ENCODE peak calls at places on chromosomes 11 and 22, in eight cellular contexts. One of them, this sample, is unnamed.

GRCh38 chr11:130318031-130318673 is 3.4 kb upstream of the ZBTB44 start:
- DNase-seq in type B pancreatic cell: no peak
- DNase-seq in AG09309: no peak
- DNase-seq in activated B cell treated with CpG ODN at 0.5 μM for 24 hours: no peak
- DNase-seq in dorsolateral prefrontal cortex: no peak
- DNase-seq in left lung: no peak
- DNase-seq in fibroblast of pulmonary artery: no peak
- DNase-seq in cardiac fibroblast: no peak
- DNase-seq in this sample: no peak

GRCh38 chr11:49995559-49995958 is 13.2 kb upstream of the OR4C12 start:
- DNase-seq in type B pancreatic cell: no peak
- DNase-seq in left lung: no peak
- DNase-seq in fibroblast of pulmonary artery: peak; percentile 65
- DNase-seq in dorsolateral prefrontal cortex: no peak
- DNase-seq in activated B cell treated with CpG ODN at 0.5 μM for 24 hours: no peak
- DNase-seq in AG09309: peak; percentile 0
- DNase-seq in cardiac fibroblast: peak; percentile 82
- DNase-seq in this sample: peak; percentile 21

GRCh38 chr22:33330534-33330933 is 272.4 kb upstream of the SYN3 start:
- DNase-seq in fibroblast of pulmonary artery: no peak
- DNase-seq in type B pancreatic cell: no peak
- DNase-seq in dorsolateral prefrontal cortex: no peak
- DNase-seq in AG09309: no peak
- DNase-seq in activated B cell treated with CpG ODN at 0.5 μM for 24 hours: no peak
- DNase-seq in left lung: no peak
- DNase-seq in cardiac fibroblast: no peak
- DNase-seq in this sample: no peak

GRCh38 chr22:50673231-50674126 is 856 bp downstream of the SHANK3 start:
- DNase-seq in type B pancreatic cell: peak; percentile 67
- DNase-seq in activated B cell treated with CpG ODN at 0.5 μM for 24 hours: no peak
- DNase-seq in AG09309: no peak
- DNase-seq in dorsolateral prefrontal cortex: no peak
- DNase-seq in cardiac fibroblast: no peak
- DNase-seq in fibroblast of pulmonary artery: no peak
- DNase-seq in left lung: peak; percentile 61
- DNase-seq in this sample: no peak

GRCh38 chr11:17775507-17776212 is 41.1 kb downstream of the KCNC1 start:
- DNase-seq in dorsolateral prefrontal cortex: no peak
- DNase-seq in type B pancreatic cell: no peak
- DNase-seq in fibroblast of pulmonary artery: no peak
- DNase-seq in AG09309: no peak
- DNase-seq in left lung: peak; percentile 56
- DNase-seq in activated B cell treated with CpG ODN at 0.5 μM for 24 hours: no peak
- DNase-seq in cardiac fibroblast: no peak
- DNase-seq in this sample: no peak

GRCh38 chr22:49576241-49577141 is 251.2 kb downstream of the BRD1 start:
- DNase-seq in left lung: peak; percentile 62
- DNase-seq in activated B cell treated with CpG ODN at 0.5 μM for 24 hours: peak; percentile 12
- DNase-seq in type B pancreatic cell: peak; percentile 62
- DNase-seq in dorsolateral prefrontal cortex: no peak
- DNase-seq in cardiac fibroblast: no peak
- DNase-seq in fibroblast of pulmonary artery: no peak
- DNase-seq in AG09309: no peak
- DNase-seq in this sample: no peak

GRCh38 chr11:125502198-125502597 is 6.1 kb upstream of the FEZ1 start:
- DNase-seq in fibroblast of pulmonary artery: no peak
- DNase-seq in left lung: no peak
- DNase-seq in cardiac fibroblast: no peak
- DNase-seq in type B pancreatic cell: no peak
- DNase-seq in dorsolateral prefrontal cortex: no peak
- DNase-seq in activated B cell treated with CpG ODN at 0.5 μM for 24 hours: no peak
- DNase-seq in AG09309: no peak
- DNase-seq in this sample: no peak

GRCh38 chr22:25051073-25051472 is 98.6 kb downstream of the KIAA1671 start:
- DNase-seq in fibroblast of pulmonary artery: no peak
- DNase-seq in dorsolateral prefrontal cortex: no peak
- DNase-seq in cardiac fibroblast: no peak
- DNase-seq in left lung: no peak
- DNase-seq in type B pancreatic cell: no peak
- DNase-seq in AG09309: no peak
- DNase-seq in activated B cell treated with CpG ODN at 0.5 μM for 24 hours: no peak
- DNase-seq in this sample: no peak

GRCh38 chr22:23773247-23774113 is 831 bp downstream of the MMP11 start:
- DNase-seq in type B pancreatic cell: no peak
- DNase-seq in left lung: no peak
- DNase-seq in cardiac fibroblast: no peak
- DNase-seq in dorsolateral prefrontal cortex: no peak
- DNase-seq in fibroblast of pulmonary artery: no peak
- DNase-seq in activated B cell treated with CpG ODN at 0.5 μM for 24 hours: no peak
- DNase-seq in AG09309: no peak
- DNase-seq in this sample: no peak

GRCh38 chr11:27699242-27699925 is 871 bp downstream of the BDNF start:
- DNase-seq in type B pancreatic cell: no peak
- DNase-seq in left lung: no peak
- DNase-seq in fibroblast of pulmonary artery: peak; percentile 58
- DNase-seq in cardiac fibroblast: no peak
- DNase-seq in AG09309: no peak
- DNase-seq in dorsolateral prefrontal cortex: no peak
- DNase-seq in activated B cell treated with CpG ODN at 0.5 μM for 24 hours: no peak
- DNase-seq in this sample: peak; percentile 28

GRCh38 chr11:119798656-119799055 is 69.7 kb upstream of the NECTIN1 start:
- DNase-seq in type B pancreatic cell: no peak
- DNase-seq in cardiac fibroblast: no peak
- DNase-seq in AG09309: no peak
- DNase-seq in dorsolateral prefrontal cortex: no peak
- DNase-seq in fibroblast of pulmonary artery: no peak
- DNase-seq in activated B cell treated with CpG ODN at 0.5 μM for 24 hours: no peak
- DNase-seq in left lung: peak; percentile 4
- DNase-seq in this sample: no peak
- TF ChIP-seq CTCF in type B pancreatic cell: no peak
- TF ChIP-seq CTCF in cardiac fibroblast: no peak
- TF ChIP-seq CTCF in AG09309: no peak
- TF ChIP-seq CTCF in dorsolateral prefrontal cortex: no peak
- TF ChIP-seq CTCF in fibroblast of pulmonary artery: no peak
- TF ChIP-seq CTCF in activated B cell treated with CpG ODN at 0.5 μM for 24 hours: no peak
- TF ChIP-seq CTCF in left lung: no peak
- TF ChIP-seq CTCF in this sample: no peak

GRCh38 chr11:75813126-75813525 is 1.9 kb upstream of the UVRAG start:
- DNase-seq in activated B cell treated with CpG ODN at 0.5 μM for 24 hours: no peak
- DNase-seq in left lung: no peak
- DNase-seq in fibroblast of pulmonary artery: no peak
- DNase-seq in type B pancreatic cell: no peak
- DNase-seq in cardiac fibroblast: peak; percentile 39
- DNase-seq in dorsolateral prefrontal cortex: no peak
- DNase-seq in AG09309: no peak
- DNase-seq in this sample: no peak

GRCh38 chr11:75815345-75815983 is 454 bp downstream of the UVRAG start:
- DNase-seq in AG09309: no peak
- DNase-seq in cardiac fibroblast: peak; percentile 41
- DNase-seq in activated B cell treated with CpG ODN at 0.5 μM for 24 hours: peak; percentile 65
- DNase-seq in type B pancreatic cell: no peak
- DNase-seq in left lung: peak; percentile 91
- DNase-seq in fibroblast of pulmonary artery: peak; percentile 42
- DNase-seq in dorsolateral prefrontal cortex: no peak
- DNase-seq in this sample: peak; percentile 58

GRCh38 chr11:75813622-75814039 is 1.4 kb upstream of the UVRAG start:
- DNase-seq in dorsolateral prefrontal cortex: no peak
- DNase-seq in cardiac fibroblast: peak; percentile 90
- DNase-seq in fibroblast of pulmonary artery: peak; percentile 64
- DNase-seq in activated B cell treated with CpG ODN at 0.5 μM for 24 hours: no peak
- DNase-seq in type B pancreatic cell: no peak
- DNase-seq in AG09309: no peak
- DNase-seq in left lung: no peak
- DNase-seq in this sample: no peak

GRCh38 chr11:75814369-75814685 is 683 bp upstream of the UVRAG start:
- DNase-seq in type B pancreatic cell: no peak
- DNase-seq in AG09309: no peak
- DNase-seq in fibroblast of pulmonary artery: no peak
- DNase-seq in activated B cell treated with CpG ODN at 0.5 μM for 24 hours: no peak
- DNase-seq in left lung: no peak
- DNase-seq in cardiac fibroblast: no peak
- DNase-seq in dorsolateral prefrontal cortex: no peak
- DNase-seq in this sample: no peak

DNA sequence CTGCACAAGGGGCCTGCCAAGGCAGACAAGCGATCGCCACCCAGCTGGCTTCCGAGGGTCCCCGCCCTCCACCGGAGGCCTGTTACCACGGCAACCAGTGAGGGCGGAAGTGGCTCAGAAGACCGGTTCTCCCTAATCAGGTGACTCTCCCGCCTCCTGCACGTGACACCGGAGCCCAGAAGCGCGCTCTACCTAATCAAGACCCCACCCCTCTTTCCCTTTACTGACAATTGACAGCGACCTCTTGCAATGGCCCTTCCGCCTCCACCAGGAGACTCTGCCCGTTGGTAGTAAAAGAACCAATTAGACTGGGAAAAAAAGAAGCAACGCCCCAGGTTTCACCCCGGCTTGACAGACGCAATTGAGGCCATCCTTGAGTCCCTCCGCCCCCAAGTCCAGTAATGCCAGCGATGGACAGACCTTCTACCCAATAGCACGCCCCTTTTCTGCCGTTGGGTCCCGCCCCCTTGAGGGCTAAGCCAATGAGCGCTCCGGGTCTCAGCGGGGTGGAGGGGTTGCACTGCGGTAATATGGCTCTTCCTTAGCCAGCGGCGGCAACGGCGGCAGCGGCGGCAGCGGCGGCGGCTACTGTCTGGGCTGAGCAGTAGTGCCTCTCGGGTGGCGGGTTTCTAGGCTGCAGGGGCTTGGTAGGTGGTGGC is at the start of gene UVRAG:
- DNase-seq in cardiac fibroblast: peak; percentile 100
- DNase-seq in activated B cell treated with CpG ODN at 0.5 μM for 24 hours: peak; percentile 96
- DNase-seq in type B pancreatic cell: peak; percentile 98
- DNase-seq in AG09309: peak; percentile 99
- DNase-seq in left lung: peak; percentile 96
- DNase-seq in fibroblast of pulmonary artery: peak; percentile 100
- DNase-seq in dorsolateral prefrontal cortex: peak; percentile 98
- DNase-seq in this sample: peak; percentile 98
- TF ChIP-seq CTCF in cardiac fibroblast: no peak
- TF ChIP-seq CTCF in activated B cell treated with CpG ODN at 0.5 μM for 24 hours: no peak
- TF ChIP-seq CTCF in type B pancreatic cell: peak; percentile 20
- TF ChIP-seq CTCF in AG09309: no peak
- TF ChIP-seq CTCF in left lung: peak; percentile 31
- TF ChIP-seq CTCF in fibroblast of pulmonary artery: no peak
- TF ChIP-seq CTCF in dorsolateral prefrontal cortex: peak; percentile 33
- TF ChIP-seq CTCF in this sample: no peak

GRCh38 chr11:73270089-73270854 is 1.9 kb upstream of the P2RY6 start:
- DNase-seq in dorsolateral prefrontal cortex: no peak
- DNase-seq in AG09309: no peak
- DNase-seq in type B pancreatic cell: peak; percentile 60
- DNase-seq in fibroblast of pulmonary artery: no peak
- DNase-seq in activated B cell treated with CpG ODN at 0.5 μM for 24 hours: no peak
- DNase-seq in cardiac fibroblast: no peak
- DNase-seq in left lung: no peak
- DNase-seq in this sample: peak; percentile 11
- TF ChIP-seq CTCF in dorsolateral prefrontal cortex: no peak
- TF ChIP-seq CTCF in AG09309: no peak
- TF ChIP-seq CTCF in type B pancreatic cell: no peak
- TF ChIP-seq CTCF in fibroblast of pulmonary artery: no peak
- TF ChIP-seq CTCF in activated B cell treated with CpG ODN at 0.5 μM for 24 hours: no peak
- TF ChIP-seq CTCF in cardiac fibroblast: no peak
- TF ChIP-seq CTCF in left lung: no peak
- TF ChIP-seq CTCF in this sample: no peak

GRCh38 chr11:19779740-19780139 is 67.1 kb downstream of the NAV2 start:
- DNase-seq in activated B cell treated with CpG ODN at 0.5 μM for 24 hours: no peak
- DNase-seq in dorsolateral prefrontal cortex: no peak
- DNase-seq in cardiac fibroblast: no peak
- DNase-seq in type B pancreatic cell: no peak
- DNase-seq in AG09309: no peak
- DNase-seq in left lung: no peak
- DNase-seq in fibroblast of pulmonary artery: no peak
- DNase-seq in this sample: no peak
- TF ChIP-seq CTCF in activated B cell treated with CpG ODN at 0.5 μM for 24 hours: no peak
- TF ChIP-seq CTCF in dorsolateral prefrontal cortex: no peak
- TF ChIP-seq CTCF in cardiac fibroblast: no peak
- TF ChIP-seq CTCF in type B pancreatic cell: no peak
- TF ChIP-seq CTCF in AG09309: no peak
- TF ChIP-seq CTCF in left lung: no peak
- TF ChIP-seq CTCF in fibroblast of pulmonary artery: no peak
- TF ChIP-seq CTCF in this sample: no peak

DNA sequence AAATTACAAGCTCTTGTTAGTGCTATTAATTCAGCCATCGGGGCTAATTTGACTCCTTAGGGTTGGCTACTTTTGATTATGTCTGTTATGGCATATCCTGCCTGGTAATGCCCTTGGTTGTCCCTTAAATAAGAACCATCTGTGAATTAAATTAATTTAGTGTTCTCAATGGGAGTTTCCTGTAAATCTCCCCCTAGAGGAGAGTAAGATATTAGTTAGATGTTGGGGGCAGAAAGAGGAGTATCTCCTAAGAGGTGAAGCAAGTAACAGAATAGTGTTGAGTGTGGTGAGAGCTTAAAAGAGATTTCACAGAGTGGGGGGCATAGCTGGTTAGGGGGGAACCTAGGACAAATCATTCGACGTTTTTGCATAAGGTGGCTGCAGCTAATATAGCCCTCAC is 1126.9 kb downstream of the JRKL start:
- DNase-seq in AG09309: no peak
- DNase-seq in type B pancreatic cell: no peak
- DNase-seq in activated B cell treated with CpG ODN at 0.5 μM for 24 hours: no peak
- DNase-seq in left lung: no peak
- DNase-seq in cardiac fibroblast: no peak
- DNase-seq in fibroblast of pulmonary artery: no peak
- DNase-seq in dorsolateral prefrontal cortex: no peak
- DNase-seq in this sample: no peak
- TF ChIP-seq CTCF in AG09309: no peak
- TF ChIP-seq CTCF in type B pancreatic cell: peak; percentile 29
- TF ChIP-seq CTCF in activated B cell treated with CpG ODN at 0.5 μM for 24 hours: no peak
- TF ChIP-seq CTCF in left lung: no peak
- TF ChIP-seq CTCF in cardiac fibroblast: peak; percentile 2
- TF ChIP-seq CTCF in fibroblast of pulmonary artery: peak; percentile 17
- TF ChIP-seq CTCF in dorsolateral prefrontal cortex: no peak
- TF ChIP-seq CTCF in this sample: no peak

DNA sequence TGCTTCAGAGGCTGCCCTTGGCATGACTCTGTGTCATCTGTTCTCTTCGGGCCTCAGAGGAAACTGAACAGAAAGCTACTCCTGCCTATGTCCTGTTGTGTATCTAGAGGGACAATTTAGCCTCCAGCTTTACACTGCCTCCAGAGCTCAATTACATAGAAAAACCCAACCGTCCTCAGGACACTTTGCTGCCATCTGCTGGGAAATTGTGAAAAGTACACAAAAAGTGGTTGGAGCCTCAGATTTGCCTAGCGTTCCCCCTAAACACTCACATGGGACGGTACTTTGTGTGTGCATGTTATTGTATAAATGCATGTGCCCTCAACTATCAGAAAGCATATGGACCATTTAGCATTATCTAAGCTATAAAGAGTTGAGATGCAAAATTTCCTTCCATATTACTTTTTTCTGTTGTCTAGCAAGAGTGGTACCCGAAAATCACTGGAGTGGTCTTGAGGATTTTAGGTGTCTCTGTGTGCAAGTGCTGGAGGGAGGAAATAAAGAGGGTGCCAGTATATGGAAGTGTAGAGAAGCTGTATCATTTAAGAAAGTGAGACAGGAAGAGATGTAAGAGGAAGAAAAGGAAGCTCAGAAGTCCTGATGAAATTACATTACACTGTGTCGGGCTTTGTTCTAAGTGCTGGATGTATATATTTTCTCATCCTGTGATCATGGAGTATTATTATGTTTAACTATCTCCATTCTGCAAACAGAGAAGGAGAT is 8.7 kb upstream of the MS4A4E start:
- DNase-seq in AG09309: no peak
- DNase-seq in fibroblast of pulmonary artery: peak; percentile 33
- DNase-seq in dorsolateral prefrontal cortex: no peak
- DNase-seq in cardiac fibroblast: peak; percentile 33
- DNase-seq in left lung: no peak
- DNase-seq in type B pancreatic cell: no peak
- DNase-seq in activated B cell treated with CpG ODN at 0.5 μM for 24 hours: no peak
- DNase-seq in this sample: no peak
- TF ChIP-seq CTCF in AG09309: no peak
- TF ChIP-seq CTCF in fibroblast of pulmonary artery: peak; percentile 44
- TF ChIP-seq CTCF in dorsolateral prefrontal cortex: peak; percentile 27
- TF ChIP-seq CTCF in cardiac fibroblast: peak; percentile 37
- TF ChIP-seq CTCF in left lung: peak; percentile 51
- TF ChIP-seq CTCF in type B pancreatic cell: peak; percentile 72
- TF ChIP-seq CTCF in activated B cell treated with CpG ODN at 0.5 μM for 24 hours: no peak
- TF ChIP-seq CTCF in this sample: no peak

This sample was measured in glutamatergic neuron.